ENCODE peak calls at places on chromosomes 16 and 17, in five cellular contexts. B is fibroblast of pulmonary artery, Y is HS-5, N is spleen, J is glutamatergic neuron. T is an unnamed sample.
A peak's percentile ranks its signal among the peaks of the same experiment; 100 is the strongest.

GRCh38 chr17:78168906-78169793 is 769 bp downstream of the SYNGR2 start:
- DNase-seq in B (peak; percentile 25), Y (no peak), N (peak; percentile 89), J (no peak), T (peak; percentile 24)

GRCh38 chr17:72421128-72422092 is 300.6 kb downstream of the SOX9 start:
- DNase-seq in B (peak; percentile 94), Y (peak; percentile 91), N (no peak), J (no peak), T (peak; percentile 69)

GRCh38 chr17:7550359-7550758 is 1.5 kb downstream of the TNFSF12 start:
- DNase-seq in B (no peak), Y (no peak), N (no peak), J (no peak), T (no peak)

GRCh38 chr16:8951447-8952280 is 12.0 kb downstream of the USP7 start:
- DNase-seq in B (no peak), Y (no peak), N (no peak), J (no peak), T (no peak)

GRCh38 chr16:29857133-29857760 is 5.8 kb downstream of the CDIPT start:
- DNase-seq in B (peak; percentile 13), Y (peak; percentile 25), N (no peak), J (no peak), T (no peak)

GRCh38 chr17:57115377-57115776 is 30.3 kb downstream of the AKAP1 start:
- DNase-seq in B (no peak), Y (no peak), N (no peak), J (no peak), T (no peak)

GRCh38 chr16:3971261-3971660 is 90.7 kb upstream of the CREBBP start:
- DNase-seq in B (peak; percentile 80), Y (peak; percentile 63), N (no peak), J (no peak), T (peak; percentile 55)

GRCh38 chr16:1772362-1772907 is at the start of gene EME2:
- DNase-seq in B (no peak), Y (no peak), N (no peak), J (peak; percentile 55), T (no peak)

GRCh38 chr16:86142801-86143236 is 243.9 kb downstream of the IRF8 start:
- DNase-seq in B (no peak), Y (no peak), N (no peak), J (no peak), T (no peak)

GRCh38 chr17:37131064-37131463 is 182.3 kb downstream of the AATF start:
- DNase-seq in B (peak; percentile 22), Y (no peak), N (no peak), J (no peak), T (no peak)

GRCh38 chr16:3712830-3713476 is 4.4 kb downstream of the TRAP1 start:
- DNase-seq in B (no peak), Y (no peak), N (no peak), J (no peak), T (no peak)

GRCh38 chr17:65005858-65006257 is 50.7 kb downstream of the GNA13 start:
- DNase-seq in B (no peak), Y (no peak), N (no peak), J (no peak), T (no peak)

T was measured in amniotic stem cell.